ENCODE peak calls at places on chromosome 10, in four cellular contexts. E is GM20000; U is amniotic stem cell; J is CD4-positive, alpha-beta T cell. G is an unnamed sample.

GRCh38 chr10:62268027-62268398 is 631 bp downstream of the RTKN2 start:
- DNase-seq in E (no peak), J (no peak), U (no peak), G (no peak)

GRCh38 chr10:89090760-89091455 is 100.3 kb downstream of the FAS start:
- DNase-seq in J (no peak), U (no peak), E (no peak), G (peak)

GRCh38 chr10:16745061-16745460 is 72.2 kb downstream of the RSU1 start:
- DNase-seq in U (no peak), J (no peak), E (no peak), G (no peak)

GRCh38 chr10:133379152-133379800 is at the start of gene PAOX:
- DNase-seq in E (peak), J (peak), U (no peak), G (no peak)

GRCh38 chr10:128730922-128731321 is 604.7 kb upstream of the MKI67 start:
- DNase-seq in E (no peak), U (no peak), J (no peak), G (no peak)

GRCh38 chr10:71531485-71532446 is 135.0 kb downstream of the CDH23 start:
- DNase-seq in E (peak), U (no peak), J (no peak), G (peak)

GRCh38 chr10:112985701-112986510 is 35.9 kb downstream of the TCF7L2 start:
- DNase-seq in E (no peak), U (no peak), J (no peak), G (peak)

GRCh38 chr10:19719320-19719719 is 96.9 kb upstream of the PLXDC2 start:
- DNase-seq in E (no peak), U (no peak), J (no peak), G (peak)

G was measured in MV-4-11.